ENCODE peak calls at places on chromosomes 6 and 20, in five cellular contexts. J, R, M, Y and B are unnamed samples.

GRCh38 chr6:104301921-104302320 is 557.8 kb downstream of the HACE1 start:
- DNase-seq in M (no peak), J (no peak), R (no peak), Y (no peak), B (no peak)

GRCh38 chr20:44701116-44701865 is 13.9 kb upstream of the CCN5 start:
- DNase-seq in Y (peak), M (no peak), R (no peak), J (peak), B (peak)

GRCh38 chr6:139699335-139699734 is 324.9 kb upstream of the CITED2 start:
- DNase-seq in M (no peak), J (no peak), R (no peak), Y (no peak), B (peak)

GRCh38 chr20:49381558-49382493 is 100.6 kb downstream of the KCNB1 start:
- DNase-seq in M (no peak), Y (no peak), R (no peak), J (no peak), B (peak)

GRCh38 chr20:37880726-37881591 is 22.0 kb upstream of the VSTM2L start:
- DNase-seq in M (no peak), J (peak), Y (no peak), R (no peak), B (no peak)

GRCh38 chr20:40635990-40636389 is 53.0 kb downstream of the MAFB start:
- DNase-seq in M (no peak), J (peak), Y (no peak), R (no peak), B (no peak)

GRCh38 chr6:22926613-22927348 is 357.4 kb downstream of the HDGFL1 start:
- DNase-seq in Y (no peak), R (no peak), J (peak), M (no peak), B (no peak)

GRCh38 chr20:1891263-1892121 is 3.7 kb upstream of the SIRPA start:
- DNase-seq in J (peak), M (no peak), Y (no peak), R (no peak), B (no peak)

GRCh38 chr20:49009899-49010631 is 36.0 kb upstream of the CSE1L start:
- DNase-seq in R (no peak), Y (no peak), J (no peak), M (no peak), B (no peak)

GRCh38 chr6:149065658-149066556 is 251.6 kb upstream of the TAB2 start:
- DNase-seq in R (no peak), M (no peak), J (no peak), Y (no peak), B (no peak)

GRCh38 chr6:46010771-46011170 is 4.9 kb downstream of the CLIC5 start:
- DNase-seq in M (no peak), Y (no peak), J (no peak), R (no peak), B (no peak)

GRCh38 chr6:166935353-166935752 is 21.0 kb downstream of the RNASET2 start:
- DNase-seq in Y (no peak), R (no peak), J (no peak), M (no peak), B (no peak)

GRCh38 chr20:15930324-15931305 is 642.6 kb downstream of the KIF16B start:
- DNase-seq in R (no peak), M (peak), Y (no peak), J (peak), B (peak)

GRCh38 chr20:32440069-32440757 is 82.1 kb downstream of the ASXL1 start:
- DNase-seq in M (no peak), J (no peak), R (no peak), Y (no peak), B (no peak)

DNA sequence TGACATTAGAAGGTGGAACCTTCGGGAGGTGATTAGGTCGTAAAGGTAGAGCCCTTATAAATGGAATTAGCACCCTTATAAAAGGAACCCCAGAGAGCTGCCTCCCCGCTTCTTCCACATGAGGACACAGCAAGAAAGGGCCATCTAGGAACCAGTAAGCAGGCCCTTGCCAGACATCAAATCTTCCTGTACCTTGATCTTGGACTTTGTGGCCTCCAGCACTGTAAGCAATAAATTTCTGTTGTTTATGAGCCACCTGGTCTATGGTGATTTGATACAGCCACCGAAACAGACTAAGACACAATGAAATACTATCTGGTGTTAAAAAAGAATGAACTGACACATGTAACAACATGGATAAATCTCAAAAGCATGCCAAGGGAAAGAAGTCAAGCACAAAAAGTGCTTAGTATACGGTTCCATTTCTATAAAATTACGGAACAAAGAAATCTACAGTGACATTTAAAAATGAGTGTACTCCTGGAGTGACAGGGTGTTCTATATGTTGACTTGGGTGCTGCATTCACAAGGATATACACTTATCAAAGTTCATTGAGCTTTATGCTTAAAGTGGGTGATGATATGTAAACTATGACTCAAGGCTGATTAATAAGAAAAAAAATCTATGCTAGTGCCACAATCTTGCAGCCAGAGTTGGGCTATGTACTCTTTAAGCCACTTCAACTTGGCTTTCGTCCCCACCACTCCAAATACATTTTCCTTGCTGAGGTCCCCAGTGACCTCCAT is 18.4 kb downstream of the SERPINB1 start:
- DNase-seq in M (no peak), J (no peak), R (no peak), Y (no peak), B (peak)
- H3K23ac ChIP-seq in M (no peak), J (no peak), R (no peak), Y (no peak), B (no peak)

GRCh38 chr6:7568021-7568420 is 22.0 kb upstream of the SNRNP48 start:
- DNase-seq in R (no peak), M (no peak), Y (no peak), J (no peak), B (peak)
- H3K23ac ChIP-seq in R (no peak), M (no peak), Y (no peak), J (no peak), B (no peak)

GRCh38 chr6:131033631-131034030 is 29.4 kb downstream of the EPB41L2 start:
- DNase-seq in R (no peak), M (no peak), J (no peak), Y (no peak), B (no peak)

GRCh38 chr6:131036616-131037015 is 26.4 kb downstream of the EPB41L2 start:
- DNase-seq in J (no peak), M (no peak), Y (no peak), R (no peak), B (no peak)

GRCh38 chr6:131035582-131035981 is 27.5 kb downstream of the EPB41L2 start:
- DNase-seq in J (no peak), R (no peak), Y (no peak), M (no peak), B (no peak)

GRCh38 chr6:131037194-131037897 is 25.7 kb downstream of the EPB41L2 start:
- DNase-seq in R (no peak), J (no peak), Y (no peak), M (no peak), B (no peak)

DNA sequence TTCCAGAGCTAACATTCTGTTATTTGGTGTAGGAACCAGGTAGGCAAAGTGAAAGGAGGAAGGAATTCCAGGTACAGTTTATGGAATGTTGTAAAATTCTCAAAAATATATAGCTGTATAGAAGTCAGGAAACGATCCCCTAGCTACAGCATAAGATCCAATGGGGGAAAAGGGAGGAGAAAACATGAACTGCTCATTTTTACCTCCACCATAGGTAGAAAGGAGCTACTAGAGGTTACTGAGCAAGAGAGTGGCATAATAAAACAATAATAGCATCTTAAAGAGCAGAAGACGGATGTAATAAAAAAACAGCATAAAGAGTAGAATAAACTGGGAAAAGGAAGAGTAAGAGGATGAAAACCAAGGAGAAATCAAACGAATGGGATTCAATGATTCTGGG is 26.9 kb downstream of the EPB41L2 start:
- DNase-seq in J (no peak), Y (no peak), M (no peak), R (no peak), B (no peak)
- H3K23ac ChIP-seq in J (no peak), Y (no peak), M (no peak), R (no peak), B (no peak)

DNA sequence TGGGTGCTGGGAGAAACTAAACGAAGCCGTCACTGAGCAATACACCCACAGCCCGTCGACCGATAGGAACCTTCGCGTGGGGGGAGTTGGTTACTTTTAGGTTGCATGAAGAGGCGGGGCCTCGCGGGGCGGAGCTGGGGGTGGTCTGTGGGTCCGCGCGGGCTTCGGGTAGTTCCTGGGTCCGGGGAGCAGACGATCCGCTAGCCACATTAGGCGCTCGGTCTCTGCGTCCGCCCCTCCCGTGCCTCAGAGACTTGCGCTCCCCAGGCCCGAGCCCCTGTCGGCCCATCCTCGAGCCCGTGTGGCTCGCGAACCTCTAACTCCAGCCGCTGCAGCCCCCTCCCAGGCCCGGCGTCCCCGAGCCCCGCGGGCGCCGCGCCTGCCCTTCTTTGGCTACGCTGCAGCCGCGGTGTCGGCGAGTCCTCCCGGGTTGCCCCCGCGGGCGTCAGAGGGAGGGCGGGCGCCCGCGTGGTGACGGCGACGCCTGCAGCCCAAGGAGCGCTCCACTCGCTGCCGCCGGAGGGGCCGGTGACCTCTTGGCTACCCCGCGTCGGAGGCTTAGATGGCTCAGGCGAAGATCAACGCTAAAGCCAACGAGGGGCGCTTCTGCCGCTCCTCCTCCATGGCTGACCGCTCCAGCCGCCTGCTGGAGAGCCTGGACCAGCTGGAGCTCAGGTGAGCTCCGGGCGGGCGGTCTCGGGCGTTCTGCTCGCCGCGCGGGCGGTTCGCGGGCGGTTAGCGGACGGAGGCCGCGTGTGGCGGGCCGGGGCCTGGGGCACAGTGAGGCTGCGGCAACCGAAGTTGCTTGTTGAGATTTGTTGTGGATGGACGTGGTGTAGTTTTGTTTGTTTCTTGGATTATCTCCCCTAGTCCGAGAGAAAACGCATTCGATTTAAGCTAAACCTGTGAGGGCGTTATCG is at the start of gene BAG2:
- DNase-seq in Y (peak), M (peak), R (peak), J (peak), B (peak)
- H3K23ac ChIP-seq in Y (no peak), M (peak), R (no peak), J (peak), B (peak)

GRCh38 chr6:162727347-162728176 is at the start of the genes PACRG and PRKN:
- DNase-seq in R (peak), M (peak), J (peak), Y (peak), B (peak)
- H3K23ac ChIP-seq in R (no peak), M (peak), J (no peak), Y (no peak), B (no peak)

DNA sequence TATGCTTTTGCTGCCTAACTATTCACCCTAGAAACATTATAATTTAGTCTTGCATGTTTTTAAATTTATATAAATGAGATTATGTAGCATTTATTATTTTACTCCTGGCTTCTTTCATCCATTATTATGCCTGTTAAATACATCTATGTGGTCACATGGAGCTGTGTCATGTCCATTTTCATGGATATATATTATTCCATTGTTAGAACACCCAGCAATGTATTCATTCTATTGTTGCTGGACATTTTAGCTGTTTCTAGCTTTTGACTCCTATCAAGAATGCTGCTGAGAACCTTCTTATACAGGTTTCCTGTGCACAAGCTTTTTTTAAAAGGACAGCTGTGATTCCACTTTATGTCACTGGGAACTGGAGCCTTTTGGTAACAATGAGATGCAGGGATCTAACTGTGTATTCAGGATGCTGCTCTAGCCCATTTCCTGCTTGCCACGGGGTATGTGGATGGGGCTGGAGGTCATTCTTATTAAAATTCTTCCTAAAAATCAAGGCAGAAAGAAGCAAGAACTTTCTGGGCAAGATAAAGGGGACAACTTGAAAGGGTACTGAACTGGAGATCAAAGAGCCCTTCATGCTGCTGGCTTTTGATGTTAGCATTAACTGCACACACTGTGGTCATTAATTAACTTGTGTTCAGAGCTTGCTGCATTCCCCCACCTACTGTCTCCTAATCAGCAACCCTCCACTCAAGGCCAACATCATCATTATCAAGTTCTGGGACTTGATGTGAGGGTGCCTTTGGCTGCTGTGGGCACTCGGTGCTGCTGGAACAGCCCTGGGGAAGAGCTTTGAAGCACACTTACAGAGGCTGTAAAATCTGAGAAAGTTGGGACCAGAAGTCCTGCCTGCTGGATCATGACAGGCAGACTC is 96.6 kb upstream of the AKIRIN2 start:
- DNase-seq in J (no peak), M (no peak), Y (no peak), R (no peak), B (no peak)
- H3K23ac ChIP-seq in J (no peak), M (no peak), Y (no peak), R (no peak), B (no peak)

GRCh38 chr6:73367761-73368355 is 1.8 kb downstream of the OOEP start:
- DNase-seq in R (no peak), M (no peak), Y (no peak), J (peak), B (no peak)

GRCh38 chr6:73371984-73372383 is 2.3 kb upstream of the OOEP start:
- DNase-seq in M (no peak), R (no peak), Y (no peak), J (no peak), B (no peak)

GRCh38 chr6:73368675-73369074 is 1.0 kb downstream of the OOEP start:
- DNase-seq in J (peak), M (no peak), R (no peak), Y (no peak), B (no peak)

GRCh38 chr6:73369563-73369962 is at the start of gene OOEP:
- DNase-seq in M (no peak), J (no peak), Y (no peak), R (no peak), B (no peak)

GRCh38 chr6:73369157-73369556 is 540 bp downstream of the OOEP start:
- DNase-seq in Y (no peak), R (no peak), M (no peak), J (no peak), B (no peak)
- H3K23ac ChIP-seq in Y (no peak), R (no peak), M (peak), J (no peak), B (no peak)